ENCODE peak calls at places on chromosomes 3 and 15, in eight cellular contexts. One of them, this sample, is unnamed.

GRCh38 chr3:71163216-71163918 is 420.2 kb downstream of the FOXP1 start:
- DNase-seq in left lung: no peak
- DNase-seq in AG04449: no peak
- DNase-seq in GM06990: no peak
- DNase-seq in prostate gland: peak; percentile 33
- DNase-seq in cardiac muscle cell: peak; percentile 50
- DNase-seq in cardiac fibroblast: peak; percentile 31
- DNase-seq in fibroblast of mammary gland: no peak
- DNase-seq in this sample: no peak

GRCh38 chr3:45462522-45463262 is 74.3 kb downstream of the LARS2 start:
- DNase-seq in GM06990: peak; percentile 24
- DNase-seq in AG04449: no peak
- DNase-seq in cardiac fibroblast: peak; percentile 53
- DNase-seq in cardiac muscle cell: peak; percentile 53
- DNase-seq in prostate gland: no peak
- DNase-seq in fibroblast of mammary gland: no peak
- DNase-seq in left lung: no peak
- DNase-seq in this sample: no peak

GRCh38 chr15:90620379-90621134 is 90.8 kb downstream of the CRTC3 start:
- DNase-seq in prostate gland: no peak
- DNase-seq in cardiac muscle cell: peak; percentile 16
- DNase-seq in cardiac fibroblast: no peak
- DNase-seq in left lung: no peak
- DNase-seq in fibroblast of mammary gland: no peak
- DNase-seq in AG04449: no peak
- DNase-seq in GM06990: peak; percentile 52
- DNase-seq in this sample: no peak

GRCh38 chr3:168116279-168116678 is 20.6 kb upstream of the GOLIM4 start:
- DNase-seq in left lung: peak; percentile 65
- DNase-seq in GM06990: no peak
- DNase-seq in cardiac muscle cell: peak; percentile 74
- DNase-seq in AG04449: no peak
- DNase-seq in prostate gland: no peak
- DNase-seq in fibroblast of mammary gland: peak; percentile 59
- DNase-seq in cardiac fibroblast: peak; percentile 72
- DNase-seq in this sample: no peak

GRCh38 chr3:5448816-5449215 is 261.3 kb downstream of the EDEM1 start:
- DNase-seq in fibroblast of mammary gland: no peak
- DNase-seq in cardiac fibroblast: no peak
- DNase-seq in prostate gland: no peak
- DNase-seq in cardiac muscle cell: no peak
- DNase-seq in left lung: no peak
- DNase-seq in GM06990: no peak
- DNase-seq in AG04449: no peak
- DNase-seq in this sample: no peak

GRCh38 chr3:143358155-143358792 is 238.7 kb downstream of the CHST2 start:
- DNase-seq in GM06990: no peak
- DNase-seq in cardiac fibroblast: peak; percentile 63
- DNase-seq in fibroblast of mammary gland: no peak
- DNase-seq in left lung: no peak
- DNase-seq in cardiac muscle cell: no peak
- DNase-seq in prostate gland: peak; percentile 11
- DNase-seq in AG04449: no peak
- DNase-seq in this sample: no peak

GRCh38 chr3:95312650-95313049 is 1249.8 kb downstream of the NSUN3 start:
- DNase-seq in fibroblast of mammary gland: no peak
- DNase-seq in cardiac fibroblast: no peak
- DNase-seq in AG04449: no peak
- DNase-seq in cardiac muscle cell: no peak
- DNase-seq in left lung: no peak
- DNase-seq in GM06990: no peak
- DNase-seq in prostate gland: no peak
- DNase-seq in this sample: no peak

GRCh38 chr3:183427206-183428139 is 946 bp downstream of the MCF2L2 start:
- DNase-seq in GM06990: no peak
- DNase-seq in fibroblast of mammary gland: no peak
- DNase-seq in cardiac muscle cell: no peak
- DNase-seq in AG04449: no peak
- DNase-seq in left lung: no peak
- DNase-seq in prostate gland: no peak
- DNase-seq in cardiac fibroblast: no peak
- DNase-seq in this sample: no peak

GRCh38 chr15:90300541-90300940 is 35.1 kb downstream of the NGRN start:
- DNase-seq in prostate gland: no peak
- DNase-seq in cardiac fibroblast: no peak
- DNase-seq in cardiac muscle cell: no peak
- DNase-seq in left lung: no peak
- DNase-seq in fibroblast of mammary gland: no peak
- DNase-seq in GM06990: no peak
- DNase-seq in AG04449: no peak
- DNase-seq in this sample: no peak

GRCh38 chr15:80151576-80151975 is 1.2 kb upstream of the FAH start:
- DNase-seq in prostate gland: no peak
- DNase-seq in AG04449: no peak
- DNase-seq in cardiac muscle cell: no peak
- DNase-seq in cardiac fibroblast: no peak
- DNase-seq in left lung: no peak
- DNase-seq in fibroblast of mammary gland: no peak
- DNase-seq in GM06990: no peak
- DNase-seq in this sample: no peak
- H3K4me3 ChIP-seq in prostate gland: no peak overlapping the region
- H3K4me3 ChIP-seq in AG04449: no peak overlapping the region
- H3K4me3 ChIP-seq in cardiac muscle cell: no peak overlapping the region
- H3K4me3 ChIP-seq in cardiac fibroblast: no peak overlapping the region
- H3K4me3 ChIP-seq in left lung: no peak overlapping the region
- H3K4me3 ChIP-seq in fibroblast of mammary gland: no peak overlapping the region
- H3K4me3 ChIP-seq in GM06990: no peak overlapping the region
- H3K4me3 ChIP-seq in this sample: no peak overlapping the region

GRCh38 chr3:160616721-160617120 is 51.4 kb upstream of the KPNA4 start:
- DNase-seq in cardiac fibroblast: peak; percentile 26
- DNase-seq in fibroblast of mammary gland: peak; percentile 56
- DNase-seq in left lung: no peak
- DNase-seq in prostate gland: no peak
- DNase-seq in GM06990: no peak
- DNase-seq in AG04449: peak; percentile 21
- DNase-seq in cardiac muscle cell: peak; percentile 45
- DNase-seq in this sample: no peak

GRCh38 chr3:160617636-160618035 is 52.3 kb upstream of the KPNA4 start:
- DNase-seq in cardiac fibroblast: no peak
- DNase-seq in AG04449: no peak
- DNase-seq in prostate gland: no peak
- DNase-seq in cardiac muscle cell: no peak
- DNase-seq in fibroblast of mammary gland: no peak
- DNase-seq in left lung: no peak
- DNase-seq in GM06990: no peak
- DNase-seq in this sample: no peak

GRCh38 chr3:160618878-160619277 is 53.5 kb upstream of the KPNA4 start:
- DNase-seq in cardiac muscle cell: no peak
- DNase-seq in GM06990: no peak
- DNase-seq in prostate gland: no peak
- DNase-seq in cardiac fibroblast: no peak
- DNase-seq in fibroblast of mammary gland: no peak
- DNase-seq in AG04449: no peak
- DNase-seq in left lung: no peak
- DNase-seq in this sample: no peak

GRCh38 chr3:160616311-160616710 is 50.9 kb upstream of the KPNA4 start:
- DNase-seq in cardiac muscle cell: no peak
- DNase-seq in left lung: no peak
- DNase-seq in cardiac fibroblast: no peak
- DNase-seq in prostate gland: no peak
- DNase-seq in AG04449: no peak
- DNase-seq in GM06990: no peak
- DNase-seq in fibroblast of mammary gland: peak; percentile 9
- DNase-seq in this sample: no peak

GRCh38 chr3:160618363-160618762 is 53.0 kb upstream of the KPNA4 start:
- DNase-seq in cardiac fibroblast: no peak
- DNase-seq in GM06990: no peak
- DNase-seq in cardiac muscle cell: no peak
- DNase-seq in left lung: no peak
- DNase-seq in AG04449: no peak
- DNase-seq in prostate gland: peak; percentile 26
- DNase-seq in fibroblast of mammary gland: no peak
- DNase-seq in this sample: no peak
- H3K4me3 ChIP-seq in cardiac fibroblast: no peak overlapping the region
- H3K4me3 ChIP-seq in GM06990: no peak overlapping the region
- H3K4me3 ChIP-seq in cardiac muscle cell: no peak overlapping the region
- H3K4me3 ChIP-seq in left lung: no peak overlapping the region
- H3K4me3 ChIP-seq in AG04449: no peak overlapping the region
- H3K4me3 ChIP-seq in prostate gland: no peak overlapping the region
- H3K4me3 ChIP-seq in fibroblast of mammary gland: no peak overlapping the region
- H3K4me3 ChIP-seq in this sample: no peak overlapping the region

DNA sequence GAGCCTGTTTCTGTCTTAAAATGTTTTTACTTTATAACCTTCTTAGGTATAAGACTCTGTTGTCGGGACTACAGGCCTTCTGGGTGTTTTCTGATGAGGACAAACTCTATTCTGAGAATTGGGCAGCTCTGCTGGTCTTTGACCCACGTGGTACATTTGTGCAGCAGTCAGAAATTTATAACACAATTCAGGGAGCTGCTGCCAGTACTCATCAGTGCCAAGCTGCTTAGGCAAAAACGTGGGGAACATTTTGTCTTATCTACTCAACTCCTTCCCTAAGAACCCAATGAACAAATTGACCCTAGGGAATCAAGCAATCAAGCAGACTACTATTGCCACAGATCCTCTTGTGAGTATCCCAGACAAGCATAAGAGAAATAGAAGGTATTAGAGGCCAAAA is 180.7 kb upstream of the PDZRN3 start:
- DNase-seq in GM06990: no peak
- DNase-seq in cardiac fibroblast: peak; percentile 85
- DNase-seq in fibroblast of mammary gland: peak; percentile 76
- DNase-seq in cardiac muscle cell: peak; percentile 59
- DNase-seq in prostate gland: peak; percentile 48
- DNase-seq in AG04449: no peak
- DNase-seq in left lung: no peak
- DNase-seq in this sample: peak; percentile 89
- H3K4me3 ChIP-seq in GM06990: no peak overlapping the region
- H3K4me3 ChIP-seq in cardiac fibroblast: no peak overlapping the region
- H3K4me3 ChIP-seq in fibroblast of mammary gland: no peak overlapping the region
- H3K4me3 ChIP-seq in cardiac muscle cell: no peak overlapping the region
- H3K4me3 ChIP-seq in prostate gland: no peak overlapping the region
- H3K4me3 ChIP-seq in AG04449: no peak overlapping the region
- H3K4me3 ChIP-seq in left lung: no peak overlapping the region
- H3K4me3 ChIP-seq in this sample: no peak overlapping the region

DNA sequence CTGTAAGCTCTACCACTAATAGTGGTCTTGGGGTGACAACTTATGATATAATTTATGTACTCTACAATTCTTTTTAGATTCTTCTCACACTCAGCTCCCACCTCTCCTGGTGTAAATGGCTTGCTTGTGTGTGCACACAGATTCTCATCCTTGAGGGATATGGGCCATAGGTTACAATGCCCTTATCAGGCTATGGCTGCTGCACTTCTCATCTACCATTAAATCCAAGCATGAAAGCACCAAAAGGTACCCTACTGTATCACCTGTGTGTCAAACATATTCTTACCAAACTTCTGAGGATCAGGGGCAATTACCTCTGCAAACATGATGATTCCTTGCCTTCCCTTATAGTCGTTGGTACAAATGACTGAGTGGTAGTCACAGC is 891.9 kb downstream of the SQOR start:
- DNase-seq in fibroblast of mammary gland: no peak
- DNase-seq in prostate gland: no peak
- DNase-seq in left lung: no peak
- DNase-seq in cardiac muscle cell: no peak
- DNase-seq in AG04449: no peak
- DNase-seq in GM06990: no peak
- DNase-seq in cardiac fibroblast: no peak
- DNase-seq in this sample: no peak
- H3K4me3 ChIP-seq in fibroblast of mammary gland: no peak overlapping the region
- H3K4me3 ChIP-seq in prostate gland: no peak overlapping the region
- H3K4me3 ChIP-seq in left lung: no peak overlapping the region
- H3K4me3 ChIP-seq in cardiac muscle cell: no peak overlapping the region
- H3K4me3 ChIP-seq in AG04449: no peak overlapping the region
- H3K4me3 ChIP-seq in GM06990: no peak overlapping the region
- H3K4me3 ChIP-seq in cardiac fibroblast: no peak overlapping the region
- H3K4me3 ChIP-seq in this sample: no peak overlapping the region

DNA sequence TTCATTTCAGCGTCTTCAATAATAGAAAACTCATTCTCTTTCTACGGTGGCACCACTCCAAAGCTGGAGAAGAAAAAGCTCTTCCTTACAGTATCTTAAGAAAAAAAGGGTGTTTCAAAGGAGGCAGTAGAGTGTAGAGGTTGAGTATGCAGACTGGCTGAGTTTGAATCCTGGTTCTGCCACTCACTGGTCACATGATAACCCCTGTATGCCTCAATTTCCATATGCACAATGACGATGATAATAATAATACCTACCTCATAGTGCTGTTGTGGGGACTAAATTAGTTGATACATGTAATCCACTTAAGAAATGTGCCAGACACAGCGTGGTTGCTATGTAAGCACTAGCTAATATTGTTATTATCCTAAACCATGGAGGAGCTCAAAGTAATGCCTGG is 4.5 kb downstream of the ANP32A start:
- DNase-seq in AG04449: no peak
- DNase-seq in prostate gland: no peak
- DNase-seq in cardiac fibroblast: no peak
- DNase-seq in fibroblast of mammary gland: no peak
- DNase-seq in left lung: no peak
- DNase-seq in cardiac muscle cell: no peak
- DNase-seq in GM06990: no peak
- DNase-seq in this sample: no peak
- H3K4me3 ChIP-seq in AG04449: no peak overlapping the region
- H3K4me3 ChIP-seq in prostate gland: no peak overlapping the region
- H3K4me3 ChIP-seq in cardiac fibroblast: no peak overlapping the region
- H3K4me3 ChIP-seq in fibroblast of mammary gland: no peak overlapping the region
- H3K4me3 ChIP-seq in left lung: no peak overlapping the region
- H3K4me3 ChIP-seq in cardiac muscle cell: peak overlapping the region; percentile 96
- H3K4me3 ChIP-seq in GM06990: peak overlapping the region; percentile 96
- H3K4me3 ChIP-seq in this sample: no peak overlapping the region

GRCh38 chr3:53269888-53270880 is 14.4 kb upstream of the TKT start:
- DNase-seq in prostate gland: peak; percentile 97
- DNase-seq in fibroblast of mammary gland: peak; percentile 96
- DNase-seq in cardiac fibroblast: peak; percentile 98
- DNase-seq in left lung: peak; percentile 92
- DNase-seq in GM06990: peak; percentile 55
- DNase-seq in AG04449: peak; percentile 93
- DNase-seq in cardiac muscle cell: peak; percentile 96
- DNase-seq in this sample: peak; percentile 96
- H3K4me3 ChIP-seq in prostate gland: no peak overlapping the region
- H3K4me3 ChIP-seq in fibroblast of mammary gland: no peak overlapping the region
- H3K4me3 ChIP-seq in cardiac fibroblast: no peak overlapping the region
- H3K4me3 ChIP-seq in left lung: no peak overlapping the region
- H3K4me3 ChIP-seq in GM06990: no peak overlapping the region
- H3K4me3 ChIP-seq in AG04449: no peak overlapping the region
- H3K4me3 ChIP-seq in cardiac muscle cell: no peak overlapping the region
- H3K4me3 ChIP-seq in this sample: no peak overlapping the region

DNA sequence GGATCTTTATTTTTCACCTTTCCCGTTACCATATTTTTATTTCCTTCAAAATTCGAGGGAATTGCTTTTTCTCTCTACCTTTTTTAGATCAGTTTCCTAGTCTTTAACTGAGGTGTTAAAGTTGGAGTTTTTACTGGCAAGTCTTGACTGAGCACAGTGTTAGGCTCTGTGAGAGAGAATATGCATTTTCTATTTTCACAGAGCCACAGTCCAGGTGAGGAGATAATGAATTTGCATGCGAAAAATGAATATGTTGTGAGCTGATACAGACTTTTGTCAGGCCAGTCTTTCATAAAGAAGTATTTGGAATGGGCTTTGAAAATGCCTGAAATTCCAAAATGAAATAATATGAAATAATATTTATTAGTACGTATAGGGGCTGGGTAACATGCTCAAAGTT is 31.9 kb downstream of the MME start:
- DNase-seq in cardiac muscle cell: no peak
- DNase-seq in fibroblast of mammary gland: no peak
- DNase-seq in GM06990: no peak
- DNase-seq in cardiac fibroblast: no peak
- DNase-seq in AG04449: no peak
- DNase-seq in left lung: no peak
- DNase-seq in prostate gland: no peak
- DNase-seq in this sample: no peak
- H3K4me3 ChIP-seq in cardiac muscle cell: no peak overlapping the region
- H3K4me3 ChIP-seq in fibroblast of mammary gland: no peak overlapping the region
- H3K4me3 ChIP-seq in GM06990: no peak overlapping the region
- H3K4me3 ChIP-seq in cardiac fibroblast: no peak overlapping the region
- H3K4me3 ChIP-seq in AG04449: no peak overlapping the region
- H3K4me3 ChIP-seq in left lung: no peak overlapping the region
- H3K4me3 ChIP-seq in prostate gland: no peak overlapping the region
- H3K4me3 ChIP-seq in this sample: no peak overlapping the region